ENCODE peak calls at places on chromosomes 12 and 14, in four cellular contexts. N, P, G and X are unnamed samples.

GRCh38 chr12:89947437-89948265 is 239.0 kb upstream of the ATP2B1 start:
- DNase-seq in G (no peak), N (no peak), P (no peak), X (no peak)

GRCh38 chr12:308511-308910 is 45.9 kb upstream of the SLC6A13 start:
- DNase-seq in P (no peak), N (no peak), G (no peak), X (no peak)

GRCh38 chr12:124457287-124458219 is 109.9 kb downstream of the NCOR2 start:
- DNase-seq in G (peak; percentile 78), N (peak; percentile 81), P (peak; percentile 26), X (no peak)

GRCh38 chr12:71780207-71780822 is 25.7 kb downstream of the RAB21 start:
- DNase-seq in P (no peak), N (no peak), G (peak; percentile 28), X (peak; percentile 55)

GRCh38 chr12:2453807-2454177 is 341.0 kb upstream of the FKBP4 start:
- DNase-seq in G (no peak), N (no peak), P (no peak), X (no peak)

GRCh38 chr14:68807148-68807600 is 14.3 kb upstream of the ZFP36L1 start:
- DNase-seq in N (peak; percentile 45), G (no peak), P (no peak), X (peak; percentile 77)

GRCh38 chr14:76617440-76617839 is 143.8 kb upstream of the VASH1 start:
- DNase-seq in G (no peak), P (no peak), N (no peak), X (no peak)

GRCh38 chr12:47207005-47207717 is 127.4 kb upstream of the AMIGO2 start:
- DNase-seq in N (no peak), G (no peak), P (no peak), X (peak; percentile 74)

GRCh38 chr12:52417742-52418141 is 11.6 kb upstream of the KRT82 start:
- DNase-seq in N (no peak), P (no peak), G (no peak), X (no peak)

GRCh38 chr12:103783744-103784664 is 57.0 kb downstream of the NT5DC3 start:
- DNase-seq in P (no peak), N (no peak), G (no peak), X (no peak)

GRCh38 chr12:3200032-3200617 is 122.9 kb downstream of the TSPAN9 start:
- DNase-seq in N (peak; percentile 63), P (no peak), G (no peak), X (no peak)

GRCh38 chr14:50785506-50786063 is 45.4 kb downstream of the NIN start:
- DNase-seq in G (no peak), N (no peak), P (no peak), X (peak; percentile 35)

GRCh38 chr14:50967719-50968266 is 23.5 kb upstream of the PYGL start:
- DNase-seq in N (no peak), P (no peak), G (no peak), X (no peak)

GRCh38 chr12:100348657-100349454 is 8.0 kb upstream of the SLC17A8 start:
- DNase-seq in G (peak; percentile 19), N (no peak), P (no peak), X (peak; percentile 33)

GRCh38 chr14:59333668-59334067 is 131.5 kb downstream of the GPR135 start:
- DNase-seq in N (no peak), P (no peak), G (no peak), X (no peak)

GRCh38 chr14:74380845-74381244 is 32.6 kb downstream of the VRTN start:
- DNase-seq in P (no peak), N (no peak), G (no peak), X (no peak)

GRCh38 chr14:50944647-50945413 is 547 bp upstream of the PYGL start:
- DNase-seq in G (peak; percentile 30), N (peak; percentile 52), P (no peak), X (no peak)